ENCODE peak calls at places on chromosomes 3 and 15, in eight cellular contexts. C is mesothelial cell of epicardium; Q is AG04450; U is GM12865; Y is GM13976; S is activated CD8-positive, alpha-beta T cell treated with anti-CD3 and anti-CD28 coated beads for 36 hours; N is tibial nerve; G is choroid plexus epithelial cell. D is an unnamed sample.

GRCh38 chr15:48337626-48338025 is 6.4 kb downstream of the DUT start:
- DNase-seq in U (no peak), Q (no peak), N (no peak), S (no peak), C (no peak), Y (no peak), G (no peak), D (no peak)

GRCh38 chr15:30921781-30922371 is 18.2 kb downstream of the FAN1 start:
- DNase-seq in Q (no peak), U (no peak), N (no peak), C (no peak), Y (no peak), S (no peak), G (no peak), D (no peak)

GRCh38 chr3:171704814-171705213 is 105.5 kb downstream of the PLD1 start:
- DNase-seq in U (no peak), N (no peak), Q (no peak), G (no peak), Y (no peak), S (no peak), C (no peak), D (no peak)

GRCh38 chr15:73597036-73597638 is 36.1 kb downstream of the NPTN start:
- DNase-seq in G (no peak), U (no peak), Q (no peak), N (no peak), Y (no peak), C (no peak), S (no peak), D (no peak)

GRCh38 chr3:101513419-101513986 is 491 bp upstream of the SENP7 start:
- DNase-seq in Y (peak; percentile 74), N (no peak), C (no peak), S (no peak), U (no peak), Q (peak; percentile 10), G (peak; percentile 76), D (no peak)

GRCh38 chr3:140204271-140204984 is 269.4 kb downstream of the CLSTN2 start:
- DNase-seq in S (no peak), Y (no peak), Q (no peak), C (no peak), G (no peak), U (no peak), N (no peak), D (no peak)

GRCh38 chr3:28286595-28286994 is 45.2 kb downstream of the CMC1 start:
- DNase-seq in G (peak; percentile 71), U (peak; percentile 37), Q (no peak), C (no peak), N (no peak), Y (peak; percentile 28), S (no peak), D (no peak)

GRCh38 chr3:59391131-59391530 is 341.3 kb upstream of the CFAP20DC start:
- DNase-seq in G (no peak), Y (no peak), S (no peak), Q (no peak), N (no peak), C (no peak), U (no peak), D (no peak)

GRCh38 chr3:106552401-106553043 is 683.7 kb upstream of the CBLB start:
- DNase-seq in G (no peak), Q (no peak), S (no peak), Y (no peak), C (no peak), N (no peak), U (no peak), D (no peak)

GRCh38 chr15:68795298-68795848 is 25.3 kb downstream of the ANP32A start:
- DNase-seq in C (peak; percentile 44), G (peak; percentile 85), U (peak; percentile 82), S (peak; percentile 85), N (peak; percentile 77), Q (no peak), Y (peak; percentile 75), D (no peak)

GRCh38 chr3:58013973-58014649 is 5.9 kb downstream of the FLNB start:
- DNase-seq in Q (peak; percentile 76), G (peak; percentile 75), N (peak; percentile 59), S (no peak), Y (no peak), C (peak; percentile 49), U (no peak), D (no peak)

GRCh38 chr3:142459929-142460328 is 12.1 kb upstream of the XRN1 start:
- DNase-seq in N (no peak), C (no peak), Q (no peak), S (no peak), Y (no peak), U (no peak), G (peak; percentile 25), D (no peak)

GRCh38 chr15:85704021-85704420 is 90.7 kb downstream of the KLHL25 start:
- DNase-seq in G (no peak), Q (no peak), N (no peak), Y (no peak), S (peak; percentile 71), U (peak; percentile 70), C (no peak), D (no peak)

GRCh38 chr3:53196575-53197407 is 35.8 kb downstream of the PRKCD start:
- DNase-seq in Y (peak; percentile 67), Q (no peak), G (peak; percentile 83), S (peak; percentile 76), C (no peak), N (no peak), U (peak; percentile 96), D (no peak)

GRCh38 chr15:39801641-39802309 is 19.1 kb upstream of the FSIP1 start:
- DNase-seq in G (peak; percentile 42), C (no peak), U (peak; percentile 76), Y (peak; percentile 66), Q (no peak), S (peak; percentile 21), N (no peak), D (no peak)

GRCh38 chr15:84953136-84953535 is 28.5 kb upstream of the PDE8A start:
- DNase-seq in N (no peak), U (no peak), S (no peak), G (peak; percentile 36), C (no peak), Q (no peak), Y (no peak), D (no peak)

GRCh38 chr3:62214850-62215249 is 158.5 kb downstream of the FEZF2 start:
- DNase-seq in N (no peak), G (no peak), S (no peak), C (no peak), Y (no peak), U (no peak), Q (no peak), D (no peak)

GRCh38 chr3:49469037-49469875 is 811 bp upstream of the DAG1 start:
- DNase-seq in G (peak; percentile 72), S (no peak), Y (no peak), Q (no peak), U (peak; percentile 7), C (peak; percentile 47), N (peak; percentile 38), D (peak; percentile 27)

GRCh38 chr3:157695586-157695985 is 192.4 kb upstream of the VEPH1 start:
- DNase-seq in Y (no peak), Q (no peak), U (no peak), C (no peak), G (no peak), S (no peak), N (no peak), D (no peak)

GRCh38 chr3:139520028-139520737 is 19.4 kb downstream of the RBP1 start:
- DNase-seq in S (peak; percentile 46), Q (no peak), N (no peak), U (peak; percentile 46), Y (peak; percentile 44), G (peak; percentile 72), C (no peak), D (no peak)

GRCh38 chr3:10328460-10329071 is 7.7 kb upstream of the SEC13 start:
- DNase-seq in C (no peak), U (no peak), Q (no peak), G (no peak), N (no peak), Y (no peak), S (no peak), D (no peak)

GRCh38 chr15:80265021-80265420 is 13.0 kb upstream of the CTXND1 start:
- DNase-seq in Q (no peak), C (no peak), G (no peak), Y (no peak), N (no peak), S (peak; percentile 57), U (no peak), D (no peak)

GRCh38 chr3:138062626-138063025 is 52.7 kb downstream of the CLDN18 start:
- DNase-seq in S (no peak), N (no peak), Q (peak; percentile 63), C (no peak), G (peak; percentile 75), U (no peak), Y (no peak), D (no peak)

GRCh38 chr3:94862703-94863102 is 799.8 kb downstream of the NSUN3 start:
- DNase-seq in Y (peak; percentile 9), S (peak; percentile 1), C (no peak), U (peak; percentile 13), G (peak; percentile 42), Q (no peak), N (no peak), D (no peak)
- TF ChIP-seq CTCF in Y (no peak), S (no peak), C (no peak), U (peak; percentile 29), G (peak; percentile 66), Q (peak; percentile 40), N (no peak), D (no peak)

DNA sequence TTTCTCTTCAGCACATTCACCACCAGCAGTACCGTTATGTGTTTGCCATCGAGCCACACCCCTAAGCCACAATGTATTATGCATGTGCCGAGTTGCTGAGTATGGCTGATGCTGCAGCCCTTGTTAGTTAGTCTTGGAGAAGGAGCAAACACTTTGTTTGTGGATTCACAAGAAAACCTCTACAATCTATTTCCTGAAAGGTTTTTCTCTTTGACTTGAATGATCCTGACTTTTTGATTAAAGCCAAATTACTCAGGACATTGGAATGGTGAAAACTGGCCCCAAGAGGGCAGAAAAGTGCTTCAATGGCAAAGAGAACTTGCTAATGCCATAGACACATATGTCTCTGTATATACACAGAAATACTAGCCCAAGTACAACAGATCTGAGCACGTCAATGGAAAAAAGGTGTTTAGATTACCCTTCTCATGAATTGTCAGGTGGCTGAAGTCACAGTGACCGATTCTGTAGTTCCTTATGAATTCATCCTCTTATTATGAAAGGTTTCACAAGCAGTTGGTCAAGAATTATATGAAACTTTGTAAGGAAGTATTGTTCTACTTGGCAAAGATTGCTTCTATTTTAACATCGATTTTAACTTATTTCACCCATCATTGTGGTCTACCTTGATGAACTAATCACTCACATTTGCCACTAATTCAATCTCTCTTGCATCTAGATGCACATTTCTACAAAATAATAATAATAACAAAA is 103.0 kb downstream of the P3H2 start:
- DNase-seq in Y (no peak), U (peak; percentile 48), S (no peak), G (peak; percentile 87), C (no peak), N (no peak), Q (peak; percentile 57), D (no peak)
- TF ChIP-seq CTCF in Y (peak; percentile 19), U (peak; percentile 21), S (no peak), G (peak; percentile 60), C (no peak), N (peak; percentile 29), Q (peak; percentile 55), D (no peak)

GRCh38 chr3:86388848-86389247 is 602.1 kb downstream of the VGLL3 start:
- DNase-seq in G (no peak), C (no peak), U (no peak), Q (no peak), S (no peak), Y (no peak), N (no peak), D (no peak)
- TF ChIP-seq CTCF in G (no peak), C (no peak), U (no peak), Q (no peak), S (no peak), Y (peak; percentile 18), N (no peak), D (no peak)

GRCh38 chr3:119883461-119884160 is 101.7 kb downstream of the NR1I2 start:
- DNase-seq in C (no peak), Y (no peak), Q (no peak), S (no peak), U (no peak), G (peak; percentile 21), N (no peak), D (no peak)
- TF ChIP-seq CTCF in C (no peak), Y (no peak), Q (no peak), S (no peak), U (no peak), G (peak; percentile 19), N (no peak), D (no peak)

D was measured in omental fat pad.